ENCODE peak calls at places on chromosomes 5 and 9, in nine cellular contexts. G, H, B, P, Z, V, S, Q and Y are unnamed samples.

GRCh38 chr9:23537192-23538059 is 288.6 kb downstream of the ELAVL2 start:
- DNase-seq in G (no peak), H (no peak), B (no peak), P (no peak), Z (no peak), V (no peak), S (peak), Q (no peak), Y (no peak)

GRCh38 chr9:10678010-10678409 is 65.2 kb upstream of the PTPRD start:
- DNase-seq in G (no peak), H (no peak), B (no peak), P (no peak), Z (no peak), V (no peak), S (no peak), Q (no peak), Y (no peak)

GRCh38 chr5:1685076-1685475 is 114.6 kb downstream of the MRPL36 start:
- DNase-seq in G (no peak), H (no peak), B (no peak), P (no peak), Z (no peak), V (no peak), S (no peak), Q (no peak), Y (no peak)

GRCh38 chr9:95224371-95225015 is 93.0 kb downstream of the FANCC start:
- DNase-seq in G (no peak), H (no peak), B (no peak), P (peak), Z (no peak), V (no peak), S (no peak), Q (no peak), Y (no peak)

GRCh38 chr9:18299449-18299848 is 174.5 kb upstream of the ADAMTSL1 start:
- DNase-seq in G (no peak), H (no peak), B (no peak), P (no peak), Z (no peak), V (no peak), S (no peak), Q (no peak), Y (no peak)

GRCh38 chr5:149618581-149619248 is 37.4 kb downstream of the ARHGEF37 start:
- DNase-seq in G (no peak), H (no peak), B (peak), P (peak), Z (no peak), V (no peak), S (peak), Q (peak), Y (no peak)

GRCh38 chr9:33952066-33952465 is 96.6 kb downstream of the UBAP2 start:
- DNase-seq in G (no peak), H (no peak), B (no peak), P (no peak), Z (no peak), V (no peak), S (no peak), Q (peak), Y (no peak)

GRCh38 chr5:36724429-36725332 is 118.3 kb downstream of the SLC1A3 start:
- DNase-seq in G (no peak), H (peak), B (no peak), P (no peak), Z (no peak), V (no peak), S (no peak), Q (peak), Y (no peak)

GRCh38 chr9:22214021-22214420 is 204.9 kb upstream of the CDKN2B start:
- DNase-seq in G (no peak), H (no peak), B (no peak), P (no peak), Z (no peak), V (no peak), S (no peak), Q (no peak), Y (no peak)

GRCh38 chr9:98472216-98472615 is 216.8 kb upstream of the TBC1D2 start:
- DNase-seq in G (no peak), H (no peak), B (no peak), P (no peak), Z (no peak), V (no peak), S (no peak), Q (no peak), Y (no peak)

GRCh38 chr9:118281787-118282186 is 577.6 kb downstream of the TLR4 start:
- DNase-seq in G (no peak), H (no peak), B (no peak), P (no peak), Z (no peak), V (no peak), S (peak), Q (no peak), Y (no peak)

GRCh38 chr5:134547579-134547978 is 22.1 kb downstream of the JADE2 start:
- DNase-seq in G (peak), H (no peak), B (peak), P (peak), Z (peak), V (no peak), S (no peak), Q (no peak), Y (no peak)

GRCh38 chr9:101738566-101739183 is at the start of gene GRIN3A:
- DNase-seq in G (no peak), H (peak), B (peak), P (no peak), Z (peak), V (no peak), S (peak), Q (no peak), Y (no peak)

GRCh38 chr5:149957855-149958254 is 2.7 kb upstream of the SLC26A2 start:
- DNase-seq in G (peak), H (peak), B (no peak), P (no peak), Z (no peak), V (no peak), S (no peak), Q (no peak), Y (peak)

GRCh38 chr9:129667378-129667777 is 1.9 kb downstream of the PRRX2 start:
- DNase-seq in G (no peak), H (no peak), B (no peak), P (no peak), Z (no peak), V (no peak), S (no peak), Q (no peak), Y (no peak)

GRCh38 chr5:133944263-133945230 is 23.9 kb downstream of the C5orf15 start:
- DNase-seq in G (peak), H (no peak), B (no peak), P (peak), Z (no peak), V (no peak), S (peak), Q (peak), Y (no peak)

GRCh38 chr5:175840050-175840841 is 31.1 kb upstream of the CPLX2 start:
- DNase-seq in G (no peak), H (no peak), B (no peak), P (peak), Z (no peak), V (no peak), S (peak), Q (peak), Y (no peak)

GRCh38 chr9:109815366-109815947 is 35.5 kb downstream of the PALM2AKAP2 start:
- DNase-seq in G (no peak), H (no peak), B (no peak), P (peak), Z (no peak), V (no peak), S (no peak), Q (no peak), Y (no peak)

GRCh38 chr5:15510092-15510491 is 10.1 kb downstream of the FBXL7 start:
- DNase-seq in G (no peak), H (no peak), B (no peak), P (peak), Z (no peak), V (no peak), S (no peak), Q (no peak), Y (no peak)

GRCh38 chr5:81214848-81215247 is 18.3 kb upstream of the CKMT2 start:
- DNase-seq in G (no peak), H (no peak), B (no peak), P (no peak), Z (no peak), V (no peak), S (no peak), Q (no peak), Y (no peak)

GRCh38 chr5:148416921-148417320 is 33.2 kb downstream of the FBXO38 start:
- DNase-seq in G (no peak), H (no peak), B (no peak), P (no peak), Z (no peak), V (no peak), S (no peak), Q (no peak), Y (no peak)

GRCh38 chr5:153489611-153490010 is 859 bp upstream of the GRIA1 start:
- DNase-seq in G (no peak), H (no peak), B (no peak), P (peak), Z (no peak), V (no peak), S (no peak), Q (no peak), Y (no peak)

GRCh38 chr9:126558051-126558665 is 55.6 kb upstream of the LMX1B start:
- DNase-seq in G (no peak), H (peak), B (peak), P (peak), Z (peak), V (no peak), S (peak), Q (peak), Y (no peak)

GRCh38 chr9:18058564-18058963 is 415.4 kb upstream of the ADAMTSL1 start:
- DNase-seq in G (no peak), H (no peak), B (peak), P (no peak), Z (no peak), V (no peak), S (no peak), Q (no peak), Y (no peak)

GRCh38 chr5:52725065-52725746 is 62.5 kb upstream of the ITGA1 start:
- DNase-seq in G (no peak), H (no peak), B (peak), P (peak), Z (no peak), V (no peak), S (no peak), Q (peak), Y (no peak)

GRCh38 chr5:135140805-135141204 is 106.8 kb upstream of the PITX1 start:
- DNase-seq in G (no peak), H (peak), B (no peak), P (peak), Z (no peak), V (no peak), S (no peak), Q (peak), Y (no peak)

GRCh38 chr5:149452665-149453617 is 73.8 kb upstream of the IL17B start:
- DNase-seq in G (no peak), H (no peak), B (no peak), P (peak), Z (peak), V (peak), S (peak), Q (no peak), Y (no peak)

GRCh38 chr9:132994410-132995120 is 16.1 kb downstream of the GFI1B start:
- DNase-seq in G (no peak), H (no peak), B (peak), P (peak), Z (no peak), V (no peak), S (peak), Q (peak), Y (no peak)

GRCh38 chr9:2229109-2229733 is 214.1 kb downstream of the SMARCA2 start:
- DNase-seq in G (no peak), H (no peak), B (no peak), P (no peak), Z (no peak), V (no peak), S (no peak), Q (peak), Y (no peak)

GRCh38 chr9:32954642-32955041 is 46.8 kb downstream of the APTX start:
- DNase-seq in G (peak), H (no peak), B (no peak), P (peak), Z (no peak), V (no peak), S (no peak), Q (no peak), Y (no peak)

GRCh38 chr9:114953917-114954316 is 23.5 kb upstream of the TNFSF8 start:
- DNase-seq in G (peak), H (no peak), B (peak), P (peak), Z (no peak), V (no peak), S (no peak), Q (peak), Y (peak)

GRCh38 chr5:8864053-8864452 is 681.8 kb downstream of the SEMA5A start:
- DNase-seq in G (no peak), H (no peak), B (no peak), P (peak), Z (no peak), V (no peak), S (peak), Q (peak), Y (no peak)

GRCh38 chr5:32173394-32174010 is 617 bp downstream of the GOLPH3 start:
- DNase-seq in G (no peak), H (peak), B (peak), P (peak), Z (peak), V (no peak), S (peak), Q (peak), Y (no peak)

GRCh38 chr5:157670662-157671591 is at the start of gene C5orf52:
- DNase-seq in G (no peak), H (peak), B (peak), P (peak), Z (peak), V (no peak), S (no peak), Q (no peak), Y (no peak)

DNA sequence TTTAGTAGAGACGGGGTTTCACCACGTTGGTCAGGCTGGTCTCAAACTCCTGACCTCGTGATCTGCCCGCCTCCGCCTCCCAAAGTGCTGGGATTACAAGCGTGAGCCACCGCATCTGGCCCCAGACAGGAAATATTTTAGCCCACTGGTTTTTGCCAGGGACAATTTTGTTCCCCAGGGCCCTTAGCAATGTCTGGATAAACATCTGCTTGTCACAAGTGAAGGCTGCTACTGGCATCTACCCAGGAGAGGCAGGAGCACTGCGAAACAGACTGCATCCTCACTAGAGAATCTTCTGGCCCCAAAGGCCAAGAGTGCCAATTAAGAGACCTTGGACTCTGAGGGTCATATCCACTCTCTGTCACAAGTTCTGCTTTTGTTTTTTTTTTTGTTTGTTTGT is 2.4 kb upstream of the TPRN start:
- DNase-seq in G (no peak), H (no peak), B (no peak), P (no peak), Z (no peak), V (no peak), S (no peak), Q (no peak), Y (no peak)
- H3K4me3 ChIP-seq in G (no peak), H (no peak), B (no peak), P (no peak), Z (no peak), V (no peak), S (no peak), Q (no peak), Y (no peak)

GRCh38 chr9:113421726-113422125 is 11.2 kb downstream of the C9orf43 start:
- DNase-seq in G (no peak), H (no peak), B (no peak), P (no peak), Z (no peak), V (no peak), S (no peak), Q (no peak), Y (no peak)

GRCh38 chr9:113416149-113416726 is 5.7 kb downstream of the C9orf43 start:
- DNase-seq in G (no peak), H (no peak), B (no peak), P (no peak), Z (no peak), V (no peak), S (no peak), Q (peak), Y (no peak)

DNA sequence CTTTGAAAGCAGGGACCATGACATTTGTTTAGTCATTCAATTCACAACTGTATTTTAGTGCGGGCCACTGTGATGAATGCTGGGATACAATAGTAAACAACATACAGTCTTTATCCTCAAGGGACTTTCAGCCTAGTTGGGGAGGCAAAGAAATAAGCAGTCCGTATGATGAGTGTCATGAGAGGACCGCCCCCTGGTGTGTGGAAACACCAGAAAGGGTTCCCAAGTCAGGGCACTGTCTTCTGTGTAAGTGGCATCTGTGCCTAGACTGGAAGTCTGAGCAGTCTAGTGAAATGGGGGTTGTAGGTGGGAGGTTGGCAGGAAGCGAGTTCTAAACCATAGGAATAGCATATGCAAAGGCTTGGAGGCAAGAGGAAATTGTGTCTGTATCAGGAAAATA is 6.8 kb downstream of the C9orf43 start:
- DNase-seq in G (no peak), H (no peak), B (no peak), P (no peak), Z (no peak), V (no peak), S (no peak), Q (peak), Y (no peak)
- TF ChIP-seq CTCF in G (no peak), H (no peak), B (no peak), P (no peak), Z (no peak), V (no peak), S (no peak), Q (no peak), Y (no peak)

GRCh38 chr5:73448451-73449136 is at the start of gene FOXD1:
- DNase-seq in G (peak), H (peak), B (peak), P (peak), Z (peak), V (peak), S (peak), Q (peak), Y (peak)
- H3K4me3 ChIP-seq in G (peak), H (no peak), B (peak), P (peak), Z (peak), V (peak), S (peak), Q (peak), Y (peak)

GRCh38 chr5:154583545-154584168 is 105.6 kb upstream of the HAND1 start:
- DNase-seq in G (no peak), H (no peak), B (no peak), P (no peak), Z (no peak), V (no peak), S (no peak), Q (peak), Y (no peak)
- TF ChIP-seq CTCF in G (no peak), H (no peak), B (no peak), P (no peak), Z (no peak), V (no peak), S (no peak), Q (no peak), Y (no peak)